ENCODE peak calls at places on chromosomes 12 and 14, in four cellular contexts. One of them, this sample, is unnamed. For H3K4me1, the result is how much of the 10 kb centered on the place peaks cover.

GRCh38 chr12:111842556-111843396 is 748 bp downstream of the MAPKAPK5 start:
- DNase-seq in H1: no peak
- DNase-seq in mesendoderm: peak
- DNase-seq in IMR-90: no peak
- DNase-seq in this sample: no peak

GRCh38 chr12:121668750-121669524 is 517 bp downstream of the MORN3 start:
- DNase-seq in IMR-90: peak
- DNase-seq in H1: no peak
- DNase-seq in mesendoderm: peak
- DNase-seq in this sample: peak

GRCh38 chr12:127690161-127690560 is 576.8 kb upstream of the TMEM132C start:
- DNase-seq in IMR-90: no peak
- DNase-seq in mesendoderm: no peak
- DNase-seq in H1: no peak
- DNase-seq in this sample: no peak

GRCh38 chr12:66708704-66709443 is 30.0 kb upstream of the GRIP1 start:
- DNase-seq in H1: no peak
- DNase-seq in mesendoderm: no peak
- DNase-seq in IMR-90: peak
- DNase-seq in this sample: no peak

GRCh38 chr14:90091393-90091792 is 29.6 kb downstream of the KCNK13 start:
- DNase-seq in H1: no peak
- DNase-seq in IMR-90: peak
- DNase-seq in mesendoderm: no peak
- DNase-seq in this sample: no peak

GRCh38 chr14:104138098-104138890 is at the start of gene KIF26A:
- DNase-seq in mesendoderm: peak
- DNase-seq in H1: no peak
- DNase-seq in IMR-90: no peak
- DNase-seq in this sample: peak

GRCh38 chr12:52495385-52495784 is 2.3 kb upstream of the KRT6A start:
- DNase-seq in mesendoderm: peak
- DNase-seq in IMR-90: no peak
- DNase-seq in H1: no peak
- DNase-seq in this sample: peak

GRCh38 chr14:60153996-60154395 is 11.2 kb downstream of the DHRS7 start:
- DNase-seq in IMR-90: no peak
- DNase-seq in H1: no peak
- DNase-seq in mesendoderm: no peak
- DNase-seq in this sample: no peak

GRCh38 chr12:130649101-130649571 is 67.0 kb downstream of the RIMBP2 start:
- DNase-seq in H1: no peak
- DNase-seq in mesendoderm: no peak
- DNase-seq in IMR-90: no peak
- DNase-seq in this sample: no peak

GRCh38 chr14:30005114-30005698 is 77.6 kb upstream of the PRKD1 start:
- DNase-seq in mesendoderm: peak
- DNase-seq in H1: no peak
- DNase-seq in IMR-90: peak
- DNase-seq in this sample: no peak

GRCh38 chr14:69548566-69548965 is 26.1 kb downstream of the CCDC177 start:
- DNase-seq in mesendoderm: no peak
- DNase-seq in H1: no peak
- DNase-seq in IMR-90: no peak
- DNase-seq in this sample: no peak

GRCh38 chr14:22412936-22413411 is 176.1 kb downstream of the DAD1 start:
- DNase-seq in H1: no peak
- DNase-seq in IMR-90: no peak
- DNase-seq in mesendoderm: peak
- DNase-seq in this sample: no peak
- H3K4me1 ChIP-seq in H1: under half
- H3K4me1 ChIP-seq in IMR-90: under half
- H3K4me1 ChIP-seq in mesendoderm: under half
- H3K4me1 ChIP-seq in this sample: under half

GRCh38 chr12:63955831-63956685 is 111.6 kb downstream of the SRGAP1 start:
- DNase-seq in IMR-90: peak
- DNase-seq in H1: no peak
- DNase-seq in mesendoderm: no peak
- DNase-seq in this sample: no peak
- H3K56ac ChIP-seq in IMR-90: no peak
- H3K56ac ChIP-seq in H1: no peak
- H3K56ac ChIP-seq in mesendoderm: no peak
- H3K56ac ChIP-seq in this sample: no peak

GRCh38 chr12:21892341-21892740 is 48.9 kb downstream of the ABCC9 start:
- DNase-seq in H1: no peak
- DNase-seq in IMR-90: no peak
- DNase-seq in mesendoderm: no peak
- DNase-seq in this sample: no peak
- H3K4me1 ChIP-seq in H1: under half
- H3K4me1 ChIP-seq in IMR-90: under half
- H3K4me1 ChIP-seq in mesendoderm: under half
- H3K4me1 ChIP-seq in this sample: under half

DNA sequence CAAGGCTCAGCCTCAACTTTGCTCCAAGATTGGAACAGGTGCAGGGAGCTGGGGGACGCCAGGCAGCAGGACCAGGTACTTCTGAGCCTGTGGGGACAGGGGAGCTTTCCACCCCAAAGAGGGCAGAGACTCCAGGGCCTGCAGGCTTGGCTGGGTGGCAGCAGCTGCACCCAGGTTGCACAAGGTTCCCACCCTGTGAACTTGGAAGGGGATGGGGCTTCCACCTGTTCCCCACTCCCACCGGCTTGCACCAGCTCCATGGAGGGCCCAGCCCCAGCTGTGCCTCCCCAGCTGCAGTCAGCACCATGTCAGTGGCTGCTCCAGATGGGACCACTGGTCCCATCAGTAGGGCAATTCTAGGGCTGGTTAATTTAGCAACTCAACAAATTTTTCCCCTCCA is 114.0 kb upstream of the CDKN3 start:
- DNase-seq in H1: no peak
- DNase-seq in mesendoderm: no peak
- DNase-seq in IMR-90: no peak
- DNase-seq in this sample: no peak
- H3K56ac ChIP-seq in H1: no peak
- H3K56ac ChIP-seq in mesendoderm: no peak
- H3K56ac ChIP-seq in IMR-90: no peak
- H3K56ac ChIP-seq in this sample: no peak

GRCh38 chr12:95615735-95616134 is 64.5 kb upstream of the USP44 start:
- DNase-seq in mesendoderm: no peak
- DNase-seq in H1: no peak
- DNase-seq in IMR-90: peak
- DNase-seq in this sample: no peak
- H3K4me1 ChIP-seq in mesendoderm: under half
- H3K4me1 ChIP-seq in H1: under half
- H3K4me1 ChIP-seq in IMR-90: under half
- H3K4me1 ChIP-seq in this sample: under half

GRCh38 chr12:114976959-114977358 is 293.0 kb upstream of the TBX3 start:
- DNase-seq in IMR-90: peak
- DNase-seq in mesendoderm: no peak
- DNase-seq in H1: no peak
- DNase-seq in this sample: no peak
- H3K56ac ChIP-seq in IMR-90: peak
- H3K56ac ChIP-seq in mesendoderm: no peak
- H3K56ac ChIP-seq in H1: no peak
- H3K56ac ChIP-seq in this sample: no peak

GRCh38 chr14:61502459-61503093 is 181.2 kb downstream of the PRKCH start:
- DNase-seq in IMR-90: no peak
- DNase-seq in H1: peak
- DNase-seq in mesendoderm: peak
- DNase-seq in this sample: peak
- H3K4me1 ChIP-seq in IMR-90: under half
- H3K4me1 ChIP-seq in H1: under half
- H3K4me1 ChIP-seq in mesendoderm: under half
- H3K4me1 ChIP-seq in this sample: under half

This sample was measured in H9.